ENCODE peak calls at places on chromosomes 16 and 17, in eight cellular contexts. N, M, T, Z, D, P, J and I are unnamed samples.

GRCh38 chr16:57186630-57187507 is 740 bp downstream of the RSPRY1 start:
- DNase-seq in N (peak), M (no peak), T (peak), Z (peak), D (no peak), P (no peak), J (no peak), I (no peak)

GRCh38 chr17:17929655-17930380 is 42.4 kb downstream of the TOM1L2 start:
- DNase-seq in N (no peak), M (no peak), T (peak), Z (no peak), D (no peak), P (no peak), J (no peak), I (no peak)

GRCh38 chr17:43094129-43094834 is 30.9 kb downstream of the BRCA1 start:
- DNase-seq in N (no peak), M (no peak), T (no peak), Z (no peak), D (no peak), P (no peak), J (no peak), I (no peak)

GRCh38 chr17:30832438-30832790 is 648 bp downstream of the ATAD5 start:
- DNase-seq in N (peak), M (no peak), T (no peak), Z (no peak), D (no peak), P (no peak), J (no peak), I (no peak)

GRCh38 chr17:83125515-83126274 is 46.3 kb downstream of the METRNL start:
- DNase-seq in N (no peak), M (peak), T (peak), Z (no peak), D (peak), P (no peak), J (no peak), I (no peak)

GRCh38 chr16:22671301-22672076 is 142.5 kb upstream of the HS3ST2 start:
- DNase-seq in N (peak), M (peak), T (no peak), Z (peak), D (no peak), P (no peak), J (no peak), I (no peak)

GRCh38 chr17:82927661-82928601 is 88.1 kb upstream of the ZNF750 start:
- DNase-seq in N (no peak), M (no peak), T (no peak), Z (no peak), D (peak), P (no peak), J (no peak), I (no peak)

GRCh38 chr17:44279586-44280344 is 11.8 kb upstream of the SLC4A1 start:
- DNase-seq in N (no peak), M (peak), T (peak), Z (peak), D (peak), P (peak), J (no peak), I (no peak)

GRCh38 chr16:4873091-4873490 is 25.8 kb downstream of the UBN1 start:
- DNase-seq in N (no peak), M (no peak), T (no peak), Z (no peak), D (no peak), P (no peak), J (no peak), I (no peak)

GRCh38 chr17:45743626-45744326 is 40.3 kb upstream of the CRHR1 start:
- DNase-seq in N (no peak), M (peak), T (no peak), Z (no peak), D (no peak), P (no peak), J (no peak), I (no peak)

GRCh38 chr17:12085076-12085949 is 64.6 kb downstream of the MAP2K4 start:
- DNase-seq in N (no peak), M (no peak), T (no peak), Z (no peak), D (no peak), P (no peak), J (no peak), I (no peak)

GRCh38 chr17:57855391-57856035 is 5.7 kb upstream of the MRPS23 start:
- DNase-seq in N (no peak), M (peak), T (no peak), Z (no peak), D (no peak), P (no peak), J (no peak), I (no peak)

GRCh38 chr16:8854298-8854948 is 14.4 kb downstream of the CARHSP1 start:
- DNase-seq in N (no peak), M (peak), T (no peak), Z (no peak), D (peak), P (no peak), J (no peak), I (no peak)

GRCh38 chr17:41019415-41019814 is 7.6 kb downstream of the KRTAP1-5 start:
- DNase-seq in N (no peak), M (no peak), T (no peak), Z (no peak), D (no peak), P (no peak), J (no peak), I (no peak)

GRCh38 chr17:35640977-35641526 is 53.9 kb downstream of the AP2B1 start:
- DNase-seq in N (no peak), M (no peak), T (no peak), Z (no peak), D (no peak), P (no peak), J (no peak), I (no peak)

GRCh38 chr16:82042841-82043240 is 7.8 kb downstream of the HSD17B2 start:
- DNase-seq in N (no peak), M (no peak), T (no peak), Z (no peak), D (no peak), P (no peak), J (no peak), I (no peak)

GRCh38 chr16:82043680-82044584 is 8.9 kb downstream of the HSD17B2 start:
- DNase-seq in N (peak), M (no peak), T (no peak), Z (peak), D (no peak), P (no peak), J (no peak), I (no peak)

GRCh38 chr16:82046541-82046940 is 11.5 kb downstream of the HSD17B2 start:
- DNase-seq in N (no peak), M (no peak), T (no peak), Z (no peak), D (no peak), P (no peak), J (no peak), I (no peak)

GRCh38 chr16:82045471-82046178 is 10.6 kb downstream of the HSD17B2 start:
- DNase-seq in N (peak), M (no peak), T (no peak), Z (no peak), D (no peak), P (no peak), J (no peak), I (no peak)

DNA sequence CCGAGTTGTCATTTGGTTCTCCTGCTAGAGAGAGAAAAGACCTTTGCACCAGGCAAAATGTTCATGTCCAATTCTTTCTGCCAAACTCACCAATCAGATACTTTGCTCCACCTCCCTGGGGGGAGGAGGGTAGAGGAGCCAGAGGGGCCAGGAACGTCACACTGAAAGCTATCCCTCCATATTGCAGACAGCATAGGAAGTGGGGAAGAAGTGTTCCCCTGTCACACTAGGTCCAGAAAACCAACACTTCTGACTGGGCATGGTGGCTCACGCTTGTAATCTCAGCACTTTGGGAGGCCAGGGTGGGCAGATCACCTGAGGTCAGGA is 9.5 kb downstream of the HSD17B2 start:
- DNase-seq in N (no peak), M (no peak), T (no peak), Z (no peak), D (no peak), P (no peak), J (no peak), I (no peak)
- H3K27ac ChIP-seq in N (peak), M (no peak), T (no peak), Z (no peak), D (no peak), P (no peak), J (no peak), I (peak)

DNA sequence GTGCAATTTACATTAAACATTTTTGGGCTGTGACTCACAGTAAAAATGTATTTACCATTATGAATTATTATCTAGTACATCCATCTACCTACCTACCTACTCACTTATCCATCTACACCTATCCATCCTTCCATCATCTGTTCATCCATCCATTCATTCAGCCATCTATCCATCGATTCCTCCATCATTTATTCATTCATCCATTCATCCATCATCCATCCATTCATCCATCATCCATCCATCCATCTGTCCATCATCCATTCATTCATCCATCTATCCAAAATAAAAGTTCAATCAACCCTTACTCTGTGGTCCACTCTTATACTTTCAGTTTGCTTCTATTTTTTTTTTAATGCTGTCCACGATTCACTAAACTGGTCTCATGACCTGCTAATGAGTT is 118.4 kb downstream of the NTN1 start:
- DNase-seq in N (no peak), M (no peak), T (no peak), Z (no peak), D (no peak), P (no peak), J (no peak), I (no peak)
- H3K27ac ChIP-seq in N (no peak), M (no peak), T (no peak), Z (no peak), D (no peak), P (no peak), J (no peak), I (no peak)

GRCh38 chr16:69818811-69819587 is 56.9 kb downstream of the WWP2 start:
- DNase-seq in N (peak), M (no peak), T (peak), Z (no peak), D (no peak), P (no peak), J (no peak), I (no peak)

GRCh38 chr16:69821844-69822173 is 59.7 kb downstream of the WWP2 start:
- DNase-seq in N (no peak), M (no peak), T (no peak), Z (no peak), D (no peak), P (no peak), J (no peak), I (no peak)

GRCh38 chr16:69823831-69824563 is 61.9 kb downstream of the WWP2 start:
- DNase-seq in N (no peak), M (peak), T (peak), Z (peak), D (no peak), P (peak), J (no peak), I (no peak)

GRCh38 chr16:69820926-69821541 is 58.9 kb downstream of the WWP2 start:
- DNase-seq in N (no peak), M (no peak), T (peak), Z (peak), D (peak), P (no peak), J (no peak), I (no peak)

DNA sequence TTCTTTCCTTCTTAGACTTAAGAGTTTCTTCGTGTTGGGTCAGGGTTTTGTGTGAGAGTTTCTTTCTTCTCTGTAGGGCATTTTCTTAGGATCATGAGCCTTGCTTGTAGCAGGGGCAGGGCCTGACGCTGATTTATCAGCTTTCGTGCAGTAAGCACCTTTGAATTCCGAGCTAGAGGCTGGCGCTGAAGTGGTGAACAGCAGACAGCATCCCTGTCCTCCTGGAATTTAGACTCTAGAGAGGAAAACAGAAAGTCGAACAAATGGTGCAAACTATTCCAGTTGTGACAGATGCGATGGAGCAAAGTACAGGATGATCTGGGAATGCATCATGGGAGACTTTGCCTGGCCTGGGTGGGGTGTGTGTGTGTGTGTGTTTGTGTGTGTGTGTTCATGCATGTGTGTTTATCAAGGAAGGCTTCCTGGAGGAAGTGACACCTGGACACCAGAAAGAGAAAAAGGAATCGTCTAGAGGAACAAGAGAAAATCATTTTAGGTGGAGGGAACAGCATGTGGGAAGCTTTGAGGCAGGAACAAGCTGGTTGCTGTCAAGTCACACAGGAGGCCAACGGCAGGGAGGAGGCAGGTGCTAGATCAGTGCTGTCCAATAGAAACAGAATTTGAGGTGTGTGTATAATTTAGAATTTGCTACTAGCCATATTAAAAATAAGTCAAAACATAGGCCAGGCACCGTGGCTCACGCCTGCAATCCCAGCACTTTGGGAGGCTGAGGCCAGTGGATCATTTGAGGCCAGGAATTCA is 60.2 kb downstream of the WWP2 start:
- DNase-seq in N (no peak), M (no peak), T (peak), Z (no peak), D (no peak), P (no peak), J (no peak), I (no peak)
- H3K27ac ChIP-seq in N (no peak), M (no peak), T (no peak), Z (no peak), D (peak), P (no peak), J (no peak), I (no peak)

DNA sequence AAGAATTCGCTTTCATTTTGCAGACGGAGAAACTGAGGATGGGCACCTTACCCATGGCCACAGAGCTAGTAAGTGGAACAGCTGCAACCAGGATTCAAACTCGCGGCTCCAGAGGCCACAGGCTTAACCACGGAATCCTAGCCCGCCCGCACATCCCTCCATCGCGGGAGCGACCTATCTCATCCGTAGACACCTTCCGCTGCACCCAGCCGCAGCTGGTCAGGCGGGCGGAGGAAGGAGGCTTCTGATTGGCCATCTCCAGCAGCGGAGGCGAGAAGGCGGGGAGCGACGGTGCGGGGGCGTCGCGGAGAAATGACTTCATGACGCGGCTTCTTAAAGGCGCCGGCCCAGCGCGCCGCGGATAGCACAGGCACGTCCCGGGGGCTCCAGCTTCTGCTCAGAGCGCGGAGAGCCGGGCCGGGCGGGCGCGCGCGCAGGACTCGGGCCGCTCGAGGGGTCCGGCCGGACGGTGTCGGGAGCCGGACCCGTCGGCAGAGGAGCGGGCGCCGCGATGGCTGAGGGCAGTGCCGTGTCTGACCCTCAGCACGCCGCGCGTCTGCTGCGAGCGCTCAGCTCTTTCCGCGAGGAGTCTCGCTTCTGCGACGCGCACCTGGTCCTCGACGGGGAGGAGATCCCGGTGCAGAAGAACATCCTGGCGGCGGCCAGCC is at the start of gene GAN:
- DNase-seq in N (peak), M (peak), T (peak), Z (peak), D (peak), P (peak), J (peak), I (peak)
- H3K27ac ChIP-seq in N (peak), M (peak), T (peak), Z (peak), D (no peak), P (peak), J (peak), I (peak)

DNA sequence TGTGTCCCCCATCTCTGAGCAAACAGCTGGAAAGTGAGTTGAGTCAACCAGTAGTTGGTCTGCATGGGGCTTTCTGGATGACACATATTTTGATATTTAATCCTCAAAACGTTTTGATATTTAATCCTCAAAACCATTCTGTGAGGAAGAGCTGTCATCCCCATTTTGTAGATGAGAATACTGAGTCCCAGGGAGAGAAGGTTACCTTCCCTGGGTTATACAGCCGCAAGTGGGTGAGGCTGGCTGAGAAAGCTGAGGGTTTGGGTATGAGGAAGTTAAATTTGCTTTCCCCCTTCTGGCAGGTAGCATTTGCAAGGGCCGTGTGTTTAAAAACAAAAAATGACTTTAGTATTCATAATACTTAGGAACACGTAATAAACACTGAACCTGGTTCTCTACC is 447.2 kb downstream of the XYLT1 start:
- DNase-seq in N (no peak), M (no peak), T (no peak), Z (no peak), D (no peak), P (no peak), J (no peak), I (no peak)
- H3K27ac ChIP-seq in N (no peak), M (no peak), T (no peak), Z (no peak), D (no peak), P (no peak), J (no peak), I (no peak)

DNA sequence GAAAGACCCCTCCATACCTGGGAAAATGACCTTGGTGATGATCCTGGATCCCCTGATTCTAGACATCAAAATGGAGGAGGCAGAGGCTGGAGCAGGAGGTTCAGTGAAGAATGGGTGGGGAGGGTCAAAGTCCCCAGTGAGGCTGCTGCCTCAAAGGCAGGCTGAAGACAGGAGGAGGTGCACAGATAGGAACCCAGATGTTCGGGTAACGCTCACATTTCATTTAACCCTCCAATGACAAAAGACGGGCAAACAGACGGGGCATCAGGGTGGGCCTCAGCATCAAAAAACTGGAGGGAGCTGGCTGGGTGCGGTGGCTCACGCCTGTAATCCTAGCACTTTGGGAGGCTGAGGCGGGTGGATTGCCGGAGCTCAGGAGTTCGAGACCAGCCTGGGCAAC is at the start of gene ANKRD40CL:
- DNase-seq in N (no peak), M (no peak), T (peak), Z (no peak), D (no peak), P (no peak), J (no peak), I (no peak)
- H3K27ac ChIP-seq in N (no peak), M (no peak), T (peak), Z (peak), D (no peak), P (no peak), J (no peak), I (no peak)

GRCh38 chr17:1095853-1096675 is 83.7 kb downstream of the ABR start:
- DNase-seq in N (no peak), M (no peak), T (no peak), Z (no peak), D (no peak), P (no peak), J (no peak), I (no peak)
- H3K27ac ChIP-seq in N (no peak), M (no peak), T (peak), Z (peak), D (no peak), P (peak), J (peak), I (no peak)

DNA sequence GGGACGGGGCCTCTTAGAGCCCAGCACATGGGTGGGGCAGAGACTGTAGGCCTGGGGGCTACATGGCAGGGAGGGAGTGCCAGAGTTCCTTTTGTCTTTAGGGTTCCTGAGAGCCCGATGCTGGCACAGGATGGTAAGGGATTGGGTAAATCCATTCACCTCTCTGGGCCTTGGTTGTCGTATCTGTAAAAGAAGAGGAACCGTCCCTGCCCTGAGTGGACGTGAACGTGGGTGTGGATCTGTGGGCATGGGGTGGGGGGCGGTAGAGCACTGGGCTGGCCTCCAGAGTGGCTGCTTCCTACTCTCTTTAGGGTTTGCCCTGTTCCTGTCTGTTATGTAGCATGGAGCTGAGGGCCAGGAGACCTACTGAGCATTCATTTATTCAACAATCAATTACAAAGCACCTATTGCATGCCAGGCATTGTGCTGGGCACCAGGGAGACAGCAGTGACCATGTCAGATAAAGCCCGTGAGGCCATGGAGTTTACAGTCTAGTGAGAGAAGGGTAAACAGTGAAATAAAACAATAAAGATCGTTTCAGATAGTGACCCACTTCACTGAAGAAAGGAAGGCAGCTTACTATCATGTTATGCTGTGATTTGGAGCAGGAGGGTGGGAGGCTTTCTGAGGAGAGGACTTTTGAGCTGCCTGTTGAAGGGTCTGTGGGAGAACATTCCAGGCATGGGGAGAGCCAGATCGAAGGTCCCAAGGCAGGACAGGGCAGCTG is 13.1 kb upstream of the TCAP start:
- DNase-seq in N (no peak), M (no peak), T (no peak), Z (no peak), D (no peak), P (no peak), J (no peak), I (no peak)
- H3K27ac ChIP-seq in N (peak), M (peak), T (no peak), Z (peak), D (no peak), P (no peak), J (no peak), I (no peak)

DNA sequence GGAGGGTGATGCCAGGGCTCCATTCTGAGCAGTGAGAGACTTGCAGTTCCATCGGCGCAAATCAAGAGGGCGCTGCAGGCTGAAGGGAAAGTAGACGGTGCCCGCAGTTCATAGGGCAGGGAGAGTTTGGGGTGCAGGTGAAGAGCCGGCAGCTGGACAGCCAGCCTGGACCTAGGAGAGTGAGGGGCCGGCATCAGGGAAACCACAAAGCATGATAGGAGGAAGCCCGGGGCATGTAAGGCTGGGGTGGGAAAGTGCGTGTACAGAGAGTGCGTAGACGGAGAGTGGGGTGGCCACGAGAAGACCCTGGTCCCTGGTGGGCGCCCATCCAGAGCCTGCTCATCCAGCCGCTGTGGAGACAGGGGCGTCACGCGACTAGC is 101.1 kb upstream of the CHMP6 start:
- DNase-seq in N (no peak), M (peak), T (no peak), Z (no peak), D (peak), P (no peak), J (no peak), I (no peak)
- H3K27ac ChIP-seq in N (no peak), M (peak), T (peak), Z (no peak), D (no peak), P (no peak), J (no peak), I (no peak)